ENCODE peak calls at places on chromosomes 6 and 20, in nine cellular contexts. F is prostate gland, R is body of pancreas, Y is H54, G is erythroblast, H is adrenal gland, V is A549, I is ovary, M is HepG2. L is an unnamed sample.

GRCh38 chr6:167270499-167271307 is 20.4 kb upstream of the UNC93A start:
- DNase-seq in F (no peak), R (no peak), Y (no peak), G (no peak), H (no peak), V (no peak), I (no peak), M (no peak), L (no peak)

GRCh38 chr20:47272893-47273590 is 83.5 kb downstream of the ZMYND8 start:
- DNase-seq in F (peak), R (peak), Y (peak), G (peak), H (peak), V (peak), I (no peak), M (peak), L (peak)

GRCh38 chr6:106281088-106281487 is 44.5 kb downstream of the ATG5 start:
- DNase-seq in F (no peak), R (no peak), Y (no peak), G (no peak), H (no peak), V (no peak), I (no peak), M (no peak), L (peak)

GRCh38 chr20:38430679-38431325 is 4.3 kb downstream of the SNHG17 start:
- DNase-seq in F (no peak), R (no peak), Y (no peak), G (no peak), H (no peak), V (no peak), I (no peak), M (no peak), L (peak)

GRCh38 chr6:52059821-52060220 is 27.6 kb downstream of the PKHD1 start:
- DNase-seq in F (no peak), R (no peak), Y (no peak), G (no peak), H (no peak), V (no peak), I (no peak), M (no peak), L (no peak)

GRCh38 chr20:1033751-1034419 is 31.8 kb upstream of the RSPO4 start:
- DNase-seq in F (no peak), R (no peak), Y (no peak), G (no peak), H (no peak), V (no peak), I (no peak), M (no peak), L (no peak)

GRCh38 chr6:166752097-166752496 is 125.0 kb upstream of the RPS6KA2 start:
- DNase-seq in F (no peak), R (no peak), Y (no peak), G (no peak), H (no peak), V (no peak), I (no peak), M (no peak), L (no peak)

GRCh38 chr6:95318137-95318536 is 259.2 kb upstream of the MANEA start:
- DNase-seq in F (no peak), R (no peak), Y (no peak), G (no peak), H (no peak), V (no peak), I (no peak), M (no peak), L (no peak)

GRCh38 chr6:15389759-15390723 is 144.2 kb downstream of the JARID2 start:
- DNase-seq in F (no peak), R (no peak), Y (peak), G (peak), H (peak), V (peak), I (no peak), M (peak), L (peak)

GRCh38 chr6:159929819-159930218 is 39.0 kb downstream of the MAS1 start:
- DNase-seq in F (no peak), R (peak), Y (no peak), G (peak), H (peak), V (no peak), I (peak), M (no peak), L (no peak)

GRCh38 chr6:128259735-128260685 is 260.4 kb downstream of the PTPRK start:
- DNase-seq in F (no peak), R (no peak), Y (no peak), G (no peak), H (no peak), V (no peak), I (no peak), M (no peak), L (no peak)

DNA sequence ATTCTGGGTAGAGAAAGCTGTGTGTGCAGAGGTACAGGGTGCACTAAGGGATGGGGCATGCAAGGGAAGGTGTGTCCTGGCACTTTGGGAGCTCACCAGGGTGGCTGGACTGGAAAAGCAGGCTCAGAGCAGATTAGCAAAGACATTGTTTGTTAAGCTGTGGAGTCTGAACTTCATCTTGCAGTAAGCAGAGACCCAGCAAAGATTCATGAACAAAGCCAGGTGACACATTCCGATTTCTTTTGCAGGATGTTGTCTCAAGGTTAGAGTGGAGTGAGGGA is 28.8 kb downstream of the DUSP22 start:
- DNase-seq in F (no peak), R (no peak), Y (no peak), G (no peak), H (no peak), V (no peak), I (no peak), M (no peak), L (no peak)
- TF ChIP-seq POLR2A in F (no peak), R (no peak), Y (no peak), G (no peak), H (no peak), V (no peak), I (no peak), M (no peak), L (no peak)

GRCh38 chr6:169746556-169746955 is 4.8 kb downstream of the DYNLT2 start:
- DNase-seq in F (no peak), R (no peak), Y (no peak), G (no peak), H (no peak), V (no peak), I (no peak), M (no peak), L (no peak)

GRCh38 chr6:169752074-169752623 is 727 bp downstream of the ERMARD start:
- DNase-seq in F (no peak), R (no peak), Y (no peak), G (no peak), H (no peak), V (no peak), I (no peak), M (peak), L (no peak)

GRCh38 chr6:169755162-169755561 is 3.7 kb downstream of the ERMARD start:
- DNase-seq in F (no peak), R (no peak), Y (no peak), G (no peak), H (no peak), V (no peak), I (no peak), M (no peak), L (no peak)

DNA sequence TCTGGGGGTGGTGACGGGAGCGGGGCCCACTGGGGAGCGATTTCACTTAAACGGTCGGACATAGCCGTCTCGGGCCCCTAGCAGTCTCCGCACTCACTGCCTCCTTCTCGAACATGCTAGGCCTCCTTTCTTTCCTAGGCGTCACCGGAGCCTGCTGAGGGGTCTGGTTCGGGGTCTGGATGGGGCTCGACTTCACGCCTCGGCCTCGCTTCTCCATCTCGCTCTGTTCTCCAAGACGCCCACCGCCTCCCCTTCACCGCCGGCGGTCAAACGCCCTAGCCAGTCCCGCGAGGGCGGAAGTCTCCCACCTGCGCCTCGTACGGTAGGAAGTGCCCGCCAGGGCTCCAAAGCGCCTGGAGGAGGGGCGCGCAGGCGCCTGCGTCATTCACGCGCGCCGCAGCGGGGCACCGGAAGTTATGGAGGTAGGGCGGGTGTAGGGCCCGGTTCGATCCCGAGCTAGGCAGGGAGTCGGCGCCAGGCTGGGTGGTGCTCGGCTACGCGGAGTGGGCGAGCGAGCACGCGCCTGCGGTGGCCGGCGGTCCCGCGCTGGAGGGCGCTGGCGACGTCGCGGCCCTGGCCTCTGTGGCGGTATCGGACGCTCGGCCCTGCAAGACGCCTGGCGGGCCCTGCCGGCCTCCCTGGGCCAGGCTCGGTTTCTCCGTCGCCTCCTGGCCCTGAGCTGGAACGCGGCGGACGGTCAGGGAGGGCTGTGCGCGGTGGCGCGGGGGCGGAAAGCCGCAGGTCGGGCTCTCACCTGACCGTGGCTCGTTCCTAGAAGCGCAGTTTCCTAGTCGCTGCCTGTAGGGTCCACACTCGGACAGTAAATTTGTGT is at the start of the genes DYNLT2 and ERMARD:
- DNase-seq in F (peak), R (peak), Y (peak), G (peak), H (peak), V (peak), I (peak), M (peak), L (peak)
- TF ChIP-seq POLR2A in F (no peak), R (peak), Y (peak), G (peak), H (peak), V (peak), I (peak), M (peak), L (peak)

GRCh38 chr20:63690898-63691710 is 5.3 kb upstream of the TNFRSF6B start:
- DNase-seq in F (no peak), R (no peak), Y (peak), G (no peak), H (peak), V (no peak), I (no peak), M (no peak), L (no peak)
- TF ChIP-seq POLR2A in F (no peak), R (no peak), Y (no peak), G (no peak), H (no peak), V (no peak), I (no peak), M (no peak), L (no peak)

DNA sequence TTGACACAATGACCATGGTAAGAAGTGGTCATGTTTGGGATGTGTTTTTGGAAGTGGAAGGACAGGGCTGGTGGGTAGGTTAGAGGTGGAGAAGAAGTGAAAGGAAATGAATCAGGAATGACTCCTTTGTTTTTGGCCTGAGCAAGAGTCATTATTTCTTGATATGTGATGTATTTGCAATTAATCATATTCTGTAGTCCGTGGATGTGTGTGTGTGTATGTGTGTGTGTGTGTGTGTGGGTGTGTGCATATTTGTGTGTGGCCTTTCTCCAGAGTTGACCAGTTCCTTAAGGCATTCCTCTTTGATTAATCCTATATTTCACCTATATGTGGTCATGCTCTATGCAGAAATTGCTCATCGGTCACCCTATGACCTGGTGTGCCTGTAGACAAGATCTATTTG is 130.7 kb downstream of the UTRN start:
- DNase-seq in F (no peak), R (no peak), Y (peak), G (no peak), H (no peak), V (no peak), I (no peak), M (no peak), L (peak)
- TF ChIP-seq POLR2A in F (no peak), R (no peak), Y (no peak), G (no peak), H (no peak), V (no peak), I (no peak), M (no peak), L (no peak)

GRCh38 chr20:53752971-53753879 is 159.6 kb upstream of the ZNF217 start:
- DNase-seq in F (no peak), R (no peak), Y (no peak), G (peak), H (no peak), V (no peak), I (no peak), M (no peak), L (peak)
- TF ChIP-seq POLR2A in F (no peak), R (no peak), Y (no peak), G (no peak), H (no peak), V (no peak), I (no peak), M (no peak), L (peak)

DNA sequence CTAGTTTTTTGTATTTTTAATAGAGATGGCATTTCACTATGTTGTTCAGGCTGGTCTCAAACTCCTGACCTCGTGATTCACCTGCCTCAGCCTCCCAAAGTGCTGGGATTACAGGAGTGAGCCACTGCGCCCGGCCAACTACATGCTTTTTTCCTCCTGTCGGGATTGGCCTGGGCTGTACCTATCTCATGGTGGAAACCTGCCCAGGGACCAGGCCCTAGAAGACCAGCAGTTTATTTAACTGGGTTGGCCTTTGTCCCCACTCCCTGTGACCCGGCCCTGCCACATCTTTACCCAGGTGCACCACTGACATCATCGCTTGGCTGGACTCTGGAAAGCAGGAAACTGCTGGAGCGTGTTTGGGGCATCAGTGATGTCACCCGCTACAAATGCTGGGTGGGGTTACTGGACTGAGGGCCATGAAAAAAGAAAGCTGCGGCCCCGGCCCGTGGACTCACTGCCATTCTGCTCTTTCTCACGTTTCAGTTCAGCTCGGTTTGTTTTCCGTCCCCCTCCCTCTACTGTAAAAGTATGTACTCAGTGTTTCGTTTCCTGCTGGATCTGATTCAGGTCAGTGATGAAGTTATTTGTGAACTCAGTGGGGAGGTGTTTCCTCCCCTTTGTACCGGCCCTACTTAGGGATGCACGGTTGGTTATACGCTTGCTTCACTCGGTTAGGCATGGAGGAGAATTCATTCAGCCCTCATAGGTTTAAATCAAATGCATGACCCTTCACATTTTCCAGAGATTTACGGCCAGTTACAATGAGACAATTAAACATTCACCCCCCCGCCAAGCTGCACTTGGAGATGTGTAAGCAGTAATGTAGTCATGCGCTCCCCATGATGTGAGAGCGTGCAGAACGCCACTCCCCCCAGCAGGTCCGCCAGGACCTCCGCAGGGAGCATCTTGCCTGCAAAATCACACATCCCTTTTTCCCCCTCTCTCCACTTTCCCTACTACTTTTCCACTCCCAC is 179.3 kb downstream of the MTHFD1L start:
- DNase-seq in F (peak), R (peak), Y (peak), G (no peak), H (peak), V (peak), I (peak), M (peak), L (peak)
- TF ChIP-seq POLR2A in F (no peak), R (peak), Y (no peak), G (no peak), H (no peak), V (no peak), I (no peak), M (no peak), L (peak)

GRCh38 chr6:34476048-34476328 is 10.1 kb downstream of the PACSIN1 start:
- DNase-seq in F (no peak), R (no peak), Y (no peak), G (no peak), H (no peak), V (no peak), I (no peak), M (no peak), L (no peak)

GRCh38 chr6:34476941-34477340 is 11.1 kb downstream of the PACSIN1 start:
- DNase-seq in F (no peak), R (no peak), Y (no peak), G (no peak), H (no peak), V (no peak), I (no peak), M (no peak), L (no peak)

GRCh38 chr6:34476462-34476861 is 10.6 kb downstream of the PACSIN1 start:
- DNase-seq in F (no peak), R (no peak), Y (no peak), G (no peak), H (no peak), V (no peak), I (no peak), M (no peak), L (no peak)

GRCh38 chr6:34475167-34476047 is 9.5 kb downstream of the PACSIN1 start:
- DNase-seq in F (no peak), R (no peak), Y (no peak), G (no peak), H (no peak), V (no peak), I (no peak), M (no peak), L (peak)

DNA sequence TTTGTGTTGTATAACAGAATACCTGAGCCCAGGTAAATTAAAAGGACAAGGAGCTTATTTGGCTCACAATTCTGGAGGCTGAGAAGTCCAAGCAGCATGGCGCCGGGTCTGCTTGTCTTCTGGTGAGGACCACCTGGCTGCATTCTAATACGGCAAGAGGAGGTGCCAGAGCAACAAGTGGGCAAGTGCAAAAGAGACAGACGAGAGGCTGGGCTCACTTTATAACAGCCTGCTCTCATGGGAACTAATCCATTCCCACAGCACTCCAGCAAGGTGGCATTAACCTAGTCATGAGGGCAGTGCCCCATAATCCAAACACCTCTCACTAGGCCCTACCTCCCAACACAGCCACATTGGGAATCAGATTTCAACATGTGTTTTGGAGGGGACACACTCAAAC is 12.9 kb downstream of the PACSIN1 start:
- DNase-seq in F (no peak), R (no peak), Y (no peak), G (no peak), H (no peak), V (no peak), I (no peak), M (no peak), L (no peak)
- TF ChIP-seq POLR2A in F (no peak), R (no peak), Y (no peak), G (no peak), H (no peak), V (no peak), I (no peak), M (no peak), L (no peak)